ENCODE peak calls at places on chromosomes 16 and 17, in eight cellular contexts. W is tibial artery; B is GM23248; S is neural progenitor cell; J is BJ; M is endothelial cell of umbilical vein; V is left ventricle myocardium inferior; F is effector memory CD4-positive, alpha-beta T cell. O is an unnamed sample.

GRCh38 chr17:4580291-4580690 is 4.0 kb upstream of the SMTNL2 start:
- DNase-seq in W (no peak), B (no peak), S (no peak), J (no peak), M (no peak), V (no peak), F (no peak), O (no peak)

GRCh38 chr17:78933025-78933958 is 8.1 kb upstream of the TIMP2 start:
- DNase-seq in W (peak), B (peak), S (no peak), J (peak), M (peak), V (peak), F (peak), O (no peak)

GRCh38 chr16:52191533-52192134 is 355.3 kb downstream of the TOX3 start:
- DNase-seq in W (peak), B (peak), S (peak), J (peak), M (peak), V (peak), F (no peak), O (no peak)

GRCh38 chr17:9237661-9238301 is 216.5 kb downstream of the NTN1 start:
- DNase-seq in W (no peak), B (no peak), S (peak), J (no peak), M (no peak), V (no peak), F (no peak), O (no peak)

GRCh38 chr17:12665263-12666210 is at the start of gene MYOCD:
- DNase-seq in W (peak), B (peak), S (peak), J (no peak), M (no peak), V (peak), F (no peak), O (no peak)

GRCh38 chr16:1914759-1915387 is 3.3 kb downstream of the HS3ST6 start:
- DNase-seq in W (no peak), B (no peak), S (no peak), J (no peak), M (no peak), V (no peak), F (no peak), O (no peak)

GRCh38 chr16:17321824-17322223 is 148.9 kb downstream of the XYLT1 start:
- DNase-seq in W (no peak), B (peak), S (no peak), J (no peak), M (no peak), V (no peak), F (no peak), O (no peak)

GRCh38 chr17:59683283-59683682 is 23.9 kb downstream of the PTRH2 start:
- DNase-seq in W (no peak), B (no peak), S (no peak), J (no peak), M (no peak), V (no peak), F (no peak), O (no peak)

GRCh38 chr16:4957720-4958509 is at the start of gene SEC14L5:
- DNase-seq in W (peak), B (peak), S (peak), J (peak), M (peak), V (peak), F (peak), O (peak)

GRCh38 chr17:61451538-61452300 is 503 bp upstream of the TBX4 start:
- DNase-seq in W (no peak), B (peak), S (peak), J (no peak), M (no peak), V (no peak), F (no peak), O (no peak)

GRCh38 chr17:40696651-40697072 is 6.9 kb downstream of the KRT24 start:
- DNase-seq in W (no peak), B (no peak), S (no peak), J (no peak), M (no peak), V (no peak), F (no peak), O (no peak)

GRCh38 chr17:50719924-50720805 is 762 bp downstream of the LUC7L3 start:
- DNase-seq in W (no peak), B (no peak), S (no peak), J (no peak), M (no peak), V (no peak), F (no peak), O (no peak)

GRCh38 chr17:50721194-50722010 is 2.0 kb downstream of the LUC7L3 start:
- DNase-seq in W (no peak), B (peak), S (no peak), J (no peak), M (peak), V (no peak), F (no peak), O (no peak)

GRCh38 chr17:50719144-50719923 is at the start of gene LUC7L3:
- DNase-seq in W (peak), B (peak), S (peak), J (peak), M (peak), V (peak), F (peak), O (peak)

GRCh38 chr17:50725769-50726655 is 6.6 kb downstream of the LUC7L3 start:
- DNase-seq in W (no peak), B (no peak), S (no peak), J (no peak), M (no peak), V (no peak), F (no peak), O (no peak)

GRCh38 chr17:50722746-50723145 is 3.3 kb downstream of the LUC7L3 start:
- DNase-seq in W (no peak), B (peak), S (no peak), J (no peak), M (no peak), V (no peak), F (no peak), O (no peak)
- H3K4me3 ChIP-seq in W (no peak), B (peak), S (peak), J (no peak), M (no peak), V (peak), F (no peak), O (no peak)

GRCh38 chr17:50344712-50345380 is 1.1 kb upstream of the XYLT2 start:
- DNase-seq in W (no peak), B (no peak), S (no peak), J (no peak), M (no peak), V (no peak), F (no peak), O (peak)
- H3K4me3 ChIP-seq in W (no peak), B (no peak), S (no peak), J (no peak), M (no peak), V (peak), F (peak), O (no peak)

GRCh38 chr17:46766493-46767491 is 51.7 kb downstream of the WNT3 start:
- DNase-seq in W (no peak), B (no peak), S (no peak), J (no peak), M (no peak), V (no peak), F (no peak), O (no peak)
- H3K4me3 ChIP-seq in W (no peak), B (no peak), S (no peak), J (no peak), M (no peak), V (no peak), F (no peak), O (no peak)

DNA sequence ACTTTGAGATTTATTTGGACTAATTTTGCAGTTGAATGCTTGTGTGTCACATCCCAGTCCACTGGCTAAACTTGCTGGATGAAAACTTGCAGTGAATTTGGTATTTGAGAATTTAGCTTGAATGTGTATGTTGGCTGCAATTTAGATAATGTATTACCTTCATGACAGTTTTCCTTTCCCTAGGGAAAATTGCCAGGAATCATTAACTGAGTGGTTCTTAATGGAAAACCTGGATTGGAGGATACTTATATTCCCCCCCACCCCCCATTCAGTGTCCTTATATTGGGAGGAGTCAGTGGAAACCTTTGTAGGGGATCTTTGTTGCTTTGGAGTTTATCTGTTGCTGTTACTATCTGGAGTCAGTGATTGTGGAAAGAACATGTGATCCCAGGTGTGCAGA is 67.6 kb downstream of the KPNA2 start:
- DNase-seq in W (no peak), B (no peak), S (no peak), J (no peak), M (peak), V (no peak), F (no peak), O (no peak)
- H3K4me3 ChIP-seq in W (peak), B (peak), S (no peak), J (no peak), M (peak), V (peak), F (peak), O (peak)

O was measured in lower leg skin.